ENCODE peak calls at places on chromosome 10, in seven cellular contexts. X, L, W, N, J, F and P are unnamed samples.
A peak's percentile ranks its signal among the peaks of the same experiment; 100 is the strongest.

GRCh38 chr10:122462533-122463465 is 1.4 kb downstream of the HTRA1 start:
- DNase-seq in X (no peak), L (no peak), W (no peak), N (no peak), J (no peak), F (peak; percentile 54), P (no peak)

GRCh38 chr10:79081353-79082034 is 12.7 kb downstream of the ZMIZ1 start:
- DNase-seq in X (no peak), L (no peak), W (no peak), N (no peak), J (no peak), F (no peak), P (no peak)

GRCh38 chr10:59079386-59080226 is 96.8 kb upstream of the PHYHIPL start:
- DNase-seq in X (no peak), L (no peak), W (no peak), N (no peak), J (no peak), F (no peak), P (no peak)

GRCh38 chr10:69383485-69384089 is 33.1 kb downstream of the TACR2 start:
- DNase-seq in X (no peak), L (no peak), W (no peak), N (no peak), J (no peak), F (no peak), P (no peak)

GRCh38 chr10:44253769-44254462 is 131.0 kb downstream of the CXCL12 start:
- DNase-seq in X (no peak), L (no peak), W (no peak), N (no peak), J (no peak), F (no peak), P (no peak)

GRCh38 chr10:4109469-4109868 is 324.5 kb upstream of the KLF6 start:
- DNase-seq in X (no peak), L (no peak), W (no peak), N (no peak), J (no peak), F (no peak), P (no peak)

GRCh38 chr10:117217196-117217761 is 20.0 kb downstream of the KCNK18 start:
- DNase-seq in X (no peak), L (peak; percentile 28), W (no peak), N (no peak), J (no peak), F (no peak), P (no peak)

GRCh38 chr10:52779541-52780390 is 7.2 kb upstream of the MBL2 start:
- DNase-seq in X (peak; percentile 4), L (peak; percentile 92), W (no peak), N (peak; percentile 17), J (peak; percentile 22), F (no peak), P (no peak)

GRCh38 chr10:22253578-22253882 is 35.7 kb upstream of the EBLN1 start:
- DNase-seq in X (peak; percentile 42), L (peak; percentile 29), W (no peak), N (no peak), J (no peak), F (no peak), P (peak; percentile 71)

GRCh38 chr10:98074315-98074911 is 44.0 kb upstream of the CRTAC1 start:
- DNase-seq in X (no peak), L (peak; percentile 46), W (no peak), N (no peak), J (no peak), F (no peak), P (no peak)

GRCh38 chr10:91197044-91197651 is 23.3 kb upstream of the PCGF5 start:
- DNase-seq in X (no peak), L (no peak), W (no peak), N (no peak), J (no peak), F (no peak), P (peak; percentile 80)

GRCh38 chr10:126950401-126951105 is 45.3 kb downstream of the DOCK1 start:
- DNase-seq in X (no peak), L (no peak), W (no peak), N (no peak), J (no peak), F (no peak), P (no peak)

GRCh38 chr10:14254368-14254767 is 76.4 kb downstream of the FRMD4A start:
- DNase-seq in X (no peak), L (no peak), W (no peak), N (no peak), J (no peak), F (no peak), P (no peak)

GRCh38 chr10:4059471-4060138 is 274.6 kb upstream of the KLF6 start:
- DNase-seq in X (no peak), L (no peak), W (no peak), N (no peak), J (no peak), F (no peak), P (no peak)

GRCh38 chr10:91799580-91799975 is 1.4 kb downstream of the TNKS2 start:
- DNase-seq in X (no peak), L (no peak), W (no peak), N (no peak), J (no peak), F (no peak), P (no peak)

GRCh38 chr10:113858541-113858940 is 4.1 kb downstream of the NHLRC2 start:
- DNase-seq in X (no peak), L (no peak), W (no peak), N (no peak), J (no peak), F (no peak), P (no peak)

GRCh38 chr10:92688927-92689662 is 660 bp upstream of the HHEX start:
- DNase-seq in X (no peak), L (peak; percentile 57), W (peak; percentile 50), N (no peak), J (no peak), F (peak; percentile 47), P (no peak)

GRCh38 chr10:72297281-72297967 is 23.7 kb downstream of the DDIT4 start:
- DNase-seq in X (peak; percentile 87), L (peak; percentile 45), W (no peak), N (peak; percentile 32), J (peak; percentile 22), F (peak; percentile 92), P (peak; percentile 94)

GRCh38 chr10:69457771-69458237 is 6.5 kb downstream of the TSPAN15 start:
- DNase-seq in X (no peak), L (no peak), W (no peak), N (no peak), J (no peak), F (no peak), P (no peak)

GRCh38 chr10:24012249-24012803 is 196.6 kb upstream of the KIAA1217 start:
- DNase-seq in X (no peak), L (no peak), W (no peak), N (no peak), J (no peak), F (no peak), P (no peak)

GRCh38 chr10:68598978-68599753 is 39.0 kb downstream of the TET1 start:
- DNase-seq in X (no peak), L (peak; percentile 11), W (peak; percentile 69), N (peak; percentile 41), J (peak; percentile 17), F (peak; percentile 48), P (no peak)

GRCh38 chr10:88389456-88389855 is 193.7 kb downstream of the RNLS start:
- DNase-seq in X (no peak), L (peak; percentile 20), W (peak; percentile 2), N (peak; percentile 64), J (no peak), F (peak; percentile 48), P (no peak)

GRCh38 chr10:43208147-43209063 is 58.5 kb downstream of the RASGEF1A start:
- DNase-seq in X (no peak), L (peak; percentile 3), W (no peak), N (no peak), J (no peak), F (peak; percentile 38), P (no peak)

GRCh38 chr10:93406367-93407145 is 75.6 kb downstream of the MYOF start:
- DNase-seq in X (no peak), L (no peak), W (no peak), N (no peak), J (no peak), F (no peak), P (no peak)

GRCh38 chr10:86301971-86302370 is 64.6 kb downstream of the GRID1 start:
- DNase-seq in X (no peak), L (no peak), W (no peak), N (no peak), J (no peak), F (peak; percentile 27), P (no peak)

GRCh38 chr10:103740683-103741082 is 114.7 kb downstream of the SH3PXD2A start:
- DNase-seq in X (no peak), L (no peak), W (no peak), N (no peak), J (no peak), F (no peak), P (no peak)

GRCh38 chr10:75209325-75210192 is 1.0 kb upstream of the VDAC2 start:
- DNase-seq in X (peak; percentile 69), L (peak; percentile 37), W (no peak), N (peak; percentile 66), J (peak; percentile 80), F (peak; percentile 88), P (peak; percentile 91)

GRCh38 chr10:35641430-35642015 is 573 bp downstream of the FZD8 start:
- DNase-seq in X (no peak), L (peak; percentile 57), W (peak; percentile 2), N (no peak), J (no peak), F (no peak), P (no peak)

GRCh38 chr10:16809074-16809718 is 8.0 kb downstream of the RSU1 start:
- DNase-seq in X (peak; percentile 31), L (peak; percentile 66), W (peak; percentile 11), N (peak; percentile 35), J (no peak), F (no peak), P (no peak)

GRCh38 chr10:118054383-118054782 is 7.6 kb upstream of the RAB11FIP2 start:
- DNase-seq in X (no peak), L (no peak), W (no peak), N (no peak), J (no peak), F (peak; percentile 50), P (no peak)

GRCh38 chr10:132645630-132646442 is 108.2 kb downstream of the INPP5A start:
- DNase-seq in X (no peak), L (no peak), W (no peak), N (no peak), J (no peak), F (no peak), P (no peak)